ENCODE peak calls at places on chromosomes 4 and X, in seven cellular contexts. U is IMR-90, A is aorta, K is uterus, N is psoas muscle, W is left lung, F is lower lobe of right lung. P is an unnamed sample.

GRCh38 chr4:104897297-104897645 is 249.4 kb upstream of the TET2 start:
- DNase-seq in F (no peak), U (no peak), W (no peak), A (no peak), K (no peak), N (no peak), P (no peak)

GRCh38 chr4:168734703-168735688 is 238.1 kb downstream of the PALLD start:
- DNase-seq in A (no peak), W (no peak), U (peak; percentile 43), K (no peak), F (no peak), N (no peak), P (no peak)

GRCh38 chr4:84503495-84504437 is 4.7 kb upstream of the NKX6-1 start:
- DNase-seq in W (no peak), N (no peak), A (no peak), F (no peak), K (no peak), U (peak; percentile 66), P (peak; percentile 6)

GRCh38 chr4:112266823-112267222 is 18.9 kb downstream of the TIFA start:
- DNase-seq in U (peak; percentile 52), F (no peak), K (no peak), A (no peak), W (no peak), N (no peak), P (no peak)

GRCh38 chrX:139720136-139720535 is 12.2 kb upstream of the MCF2 start:
- DNase-seq in A (no peak), U (peak; percentile 68), W (no peak), N (no peak), K (no peak), F (no peak), P (no peak)

GRCh38 chr4:156970501-156971167 is 965 bp downstream of the PDGFC start:
- DNase-seq in K (peak; percentile 62), W (peak; percentile 68), A (peak; percentile 89), F (peak; percentile 76), U (peak; percentile 62), N (peak; percentile 66), P (peak; percentile 67)

GRCh38 chr4:26418850-26419249 is 71.4 kb downstream of the CCKAR start:
- DNase-seq in N (no peak), U (no peak), A (no peak), F (no peak), K (no peak), W (no peak), P (no peak)

GRCh38 chr4:27308379-27308778 is 447.7 kb downstream of the STIM2 start:
- DNase-seq in F (no peak), K (no peak), N (no peak), A (no peak), W (no peak), U (no peak), P (no peak)

GRCh38 chr4:46124773-46125172 is 919 bp upstream of the GABRG1 start:
- DNase-seq in A (no peak), U (no peak), F (peak; percentile 30), W (no peak), K (no peak), N (no peak), P (peak; percentile 34)

GRCh38 chrX:38804481-38805293 is 3.4 kb downstream of the MID1IP1 start:
- DNase-seq in N (peak; percentile 41), A (peak; percentile 84), K (peak; percentile 20), U (no peak), W (peak; percentile 38), F (peak; percentile 54), P (peak; percentile 62)

GRCh38 chr4:139171878-139172691 is 4.9 kb downstream of the ELF2 start:
- DNase-seq in N (no peak), F (no peak), A (no peak), K (no peak), U (peak; percentile 55), W (no peak), P (peak; percentile 13)

GRCh38 chr4:38034986-38035882 is 75.0 kb downstream of the PTTG2 start:
- DNase-seq in F (no peak), N (no peak), K (peak; percentile 68), A (no peak), W (no peak), U (peak; percentile 70), P (no peak)

GRCh38 chr4:152161676-152162330 is 374.1 kb downstream of the FBXW7 start:
- DNase-seq in W (no peak), A (no peak), N (no peak), U (no peak), K (no peak), F (no peak), P (no peak)

GRCh38 chr4:69120869-69121268 is 24.6 kb downstream of the UGT2B7 start:
- DNase-seq in U (peak; percentile 18), W (no peak), N (no peak), A (no peak), F (no peak), K (no peak), P (no peak)

GRCh38 chr4:99868126-99868596 is 26.1 kb downstream of the LAMTOR3 start:
- DNase-seq in N (no peak), U (peak; percentile 25), K (peak; percentile 22), W (no peak), F (no peak), A (no peak), P (no peak)

GRCh38 chrX:37800762-37801161 is 20.9 kb downstream of the CYBB start:
- DNase-seq in N (no peak), A (no peak), F (no peak), K (no peak), U (no peak), W (no peak), P (no peak)

GRCh38 chrX:156000361-156000926 is 2.9 kb downstream of the IL9R start:
- DNase-seq in W (no peak), K (no peak), A (peak; percentile 62), N (no peak), U (no peak), F (no peak), P (no peak)

GRCh38 chr4:27624749-27625148 is 764.1 kb downstream of the STIM2 start:
- DNase-seq in W (no peak), A (no peak), U (no peak), N (no peak), F (no peak), K (no peak), P (no peak)

DNA sequence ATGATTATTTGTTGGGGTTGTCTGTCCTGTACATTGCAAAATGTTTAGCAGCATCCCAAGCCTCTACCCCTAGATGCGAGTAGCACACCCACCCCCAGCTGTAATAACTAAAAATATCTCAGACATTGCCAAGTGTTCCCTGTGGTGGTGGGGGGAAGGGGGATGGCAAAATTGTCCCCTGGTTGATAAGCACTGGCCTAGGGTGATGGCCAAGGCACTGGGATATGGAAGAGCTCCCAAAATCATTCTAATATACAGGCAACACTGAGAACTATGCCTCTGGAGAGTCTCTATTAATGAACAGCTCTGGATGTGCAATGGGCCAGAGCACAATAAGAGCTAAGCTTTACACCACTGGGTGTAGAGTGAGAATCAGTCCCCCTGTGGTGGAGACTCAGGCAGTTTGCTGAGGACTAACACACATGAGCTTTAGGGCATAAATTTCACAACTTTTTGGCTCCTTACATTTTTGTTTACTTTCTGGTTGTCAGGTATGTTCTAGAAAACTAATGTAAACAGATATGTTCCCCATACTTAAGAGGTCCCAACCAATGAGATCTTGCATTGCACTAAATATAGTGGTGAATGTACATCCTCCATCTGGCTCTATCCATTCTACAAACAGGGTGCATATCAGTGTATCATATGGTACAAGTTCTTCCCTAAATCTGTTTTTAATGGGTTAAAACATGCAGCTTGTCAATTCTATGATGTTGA is 34.5 kb downstream of the EDNRA start:
- DNase-seq in N (no peak), K (no peak), U (no peak), F (no peak), A (no peak), W (no peak), P (no peak)
- H3K4me3 ChIP-seq in N (no peak overlapping the region), K (no peak overlapping the region), U (no peak overlapping the region), F (no peak overlapping the region), A (no peak overlapping the region), W (no peak overlapping the region), P (no peak overlapping the region)

GRCh38 chrX:52598886-52599285 is 55.8 kb downstream of the SSX7 start:
- DNase-seq in A (no peak), W (no peak), K (no peak), F (no peak), N (no peak), U (no peak), P (no peak)

GRCh38 chrX:52594658-52595057 is 60.0 kb downstream of the SSX7 start:
- DNase-seq in A (no peak), U (no peak), N (no peak), F (no peak), K (no peak), W (no peak), P (no peak)
- H3K9me3 ChIP-seq in A (no peaks in the 10 kb centered on the region), U (no peaks in the 10 kb centered on the region), N (no peaks in the 10 kb centered on the region), F (no peaks in the 10 kb centered on the region), K (no peaks in the 10 kb centered on the region), W (no peaks in the 10 kb centered on the region), P (no peaks in the 10 kb centered on the region)

GRCh38 chr4:81040175-81040659 is 9.7 kb downstream of the BMP3 start:
- DNase-seq in W (no peak), N (no peak), U (peak; percentile 35), K (no peak), F (no peak), A (no peak), P (no peak)

GRCh38 chr4:81038636-81039350 is 8.3 kb downstream of the BMP3 start:
- DNase-seq in N (no peak), A (no peak), K (no peak), F (no peak), W (no peak), U (no peak), P (no peak)

GRCh38 chr4:81042578-81043365 is 12.3 kb downstream of the BMP3 start:
- DNase-seq in N (no peak), U (no peak), W (no peak), K (no peak), F (no peak), A (no peak), P (no peak)

DNA sequence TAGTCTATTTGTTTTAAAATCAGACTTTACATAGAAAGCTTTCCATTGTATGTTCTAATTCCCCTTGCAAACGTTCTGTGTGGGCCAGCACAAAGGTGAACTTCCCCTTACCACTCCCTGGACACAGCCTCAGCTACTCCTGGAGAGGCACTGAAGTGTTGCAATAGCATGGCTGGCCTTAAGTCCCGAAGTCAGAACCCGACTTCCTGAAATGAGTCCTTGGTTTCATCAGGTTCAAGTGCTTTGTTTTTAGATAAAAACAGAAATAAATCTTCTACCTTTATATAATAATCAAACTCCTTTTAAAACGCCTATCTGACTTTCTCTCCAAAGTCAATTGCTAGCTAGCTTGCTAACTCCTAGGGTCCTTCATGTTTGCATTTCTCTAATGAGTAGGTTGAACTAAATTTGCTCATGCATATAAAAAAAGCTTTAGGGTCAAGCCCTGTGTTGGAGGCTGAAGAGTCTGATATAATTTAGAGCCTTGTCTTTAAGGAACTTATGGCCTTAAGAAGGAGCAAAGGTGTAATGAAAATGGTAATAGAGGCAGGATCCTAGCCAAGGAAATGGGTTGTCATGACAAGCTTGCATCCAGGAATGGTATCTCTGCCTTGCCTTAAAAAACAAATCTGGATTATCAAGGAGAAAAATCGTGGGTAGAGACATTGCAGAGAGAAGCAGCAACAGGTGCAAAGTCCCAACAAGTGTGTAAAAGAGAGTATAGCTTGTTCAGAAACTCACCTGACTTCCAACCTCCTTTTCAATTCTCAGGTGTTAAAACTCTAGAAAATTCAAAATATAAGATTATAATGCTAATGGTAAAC is 9.1 kb downstream of the BMP3 start:
- DNase-seq in W (peak; percentile 44), F (peak; percentile 52), K (no peak), A (no peak), N (no peak), U (no peak), P (no peak)
- H3K4me3 ChIP-seq in W (no peak overlapping the region), F (no peak overlapping the region), K (no peak overlapping the region), A (no peak overlapping the region), N (no peak overlapping the region), U (no peak overlapping the region), P (no peak overlapping the region)

GRCh38 chr4:45063701-45064100 is 337.3 kb upstream of the GNPDA2 start:
- DNase-seq in K (no peak), W (no peak), A (no peak), N (no peak), U (no peak), F (no peak), P (no peak)
- H3K9me3 ChIP-seq in K (no peaks in the 10 kb centered on the region), W (no peaks in the 10 kb centered on the region), A (peaks cover 2% of the 10 kb centered on the region), N (no peaks in the 10 kb centered on the region), U (peaks cover 2% of the 10 kb centered on the region), F (no peaks in the 10 kb centered on the region), P (no peaks in the 10 kb centered on the region)

P was measured in MG63.